ENCODE peak calls at places on chromosomes 3 and 15, in ten cellular contexts. P, Z, Q, C, D, F, S, I, T and A are unnamed samples.

GRCh38 chr15:97174886-97175540 is 785.5 kb upstream of the ARRDC4 start:
- DNase-seq in P (no peak), Z (no peak), Q (no peak), C (peak), D (peak), F (no peak), S (no peak), I (no peak), T (no peak), A (no peak)

GRCh38 chr3:114455432-114455831 is 161.6 kb downstream of the TIGIT start:
- DNase-seq in P (no peak), Z (no peak), Q (no peak), C (no peak), D (no peak), F (no peak), S (no peak), I (no peak), T (no peak), A (no peak)

GRCh38 chr3:193548406-193548805 is 6.3 kb downstream of the ATP13A4 start:
- DNase-seq in P (no peak), Z (no peak), Q (no peak), C (peak), D (no peak), F (no peak), S (no peak), I (no peak), T (no peak), A (no peak)

GRCh38 chr15:22949074-22949547 is 31.1 kb downstream of the CYFIP1 start:
- DNase-seq in P (peak), Z (peak), Q (peak), C (peak), D (peak), F (no peak), S (peak), I (peak), T (no peak), A (peak)

GRCh38 chr3:113005622-113006021 is 14.8 kb downstream of the GTPBP8 start:
- DNase-seq in P (no peak), Z (no peak), Q (no peak), C (peak), D (no peak), F (no peak), S (no peak), I (no peak), T (no peak), A (no peak)

GRCh38 chr3:157160652-157161480 is 919 bp upstream of the CCNL1 start:
- DNase-seq in P (peak), Z (peak), Q (peak), C (peak), D (peak), F (no peak), S (peak), I (peak), T (peak), A (peak)

GRCh38 chr3:157447026-157447694 is 10.5 kb downstream of the PTX3 start:
- DNase-seq in P (no peak), Z (no peak), Q (peak), C (peak), D (peak), F (peak), S (peak), I (peak), T (no peak), A (no peak)

GRCh38 chr3:172709776-172710708 is 825 bp downstream of the NCEH1 start:
- DNase-seq in P (peak), Z (no peak), Q (peak), C (peak), D (peak), F (peak), S (peak), I (peak), T (peak), A (no peak)

GRCh38 chr3:101571028-101571895 is 2.7 kb upstream of the PCNP start:
- DNase-seq in P (no peak), Z (no peak), Q (no peak), C (peak), D (no peak), F (no peak), S (no peak), I (no peak), T (no peak), A (no peak)

GRCh38 chr3:24002129-24002528 is 57.0 kb downstream of the NR1D2 start:
- DNase-seq in P (no peak), Z (no peak), Q (no peak), C (no peak), D (no peak), F (no peak), S (no peak), I (no peak), T (no peak), A (no peak)

GRCh38 chr3:123758081-123758564 is 126.0 kb downstream of the MYLK start:
- DNase-seq in P (no peak), Z (no peak), Q (no peak), C (peak), D (peak), F (no peak), S (peak), I (peak), T (no peak), A (no peak)

GRCh38 chr3:69997486-69998307 is 1.8 kb upstream of the SAMMSON start:
- DNase-seq in P (no peak), Z (no peak), Q (peak), C (peak), D (no peak), F (no peak), S (no peak), I (no peak), T (no peak), A (no peak)

GRCh38 chr3:169558371-169558770 is 105.1 kb downstream of the MECOM start:
- DNase-seq in P (no peak), Z (no peak), Q (no peak), C (no peak), D (no peak), F (no peak), S (no peak), I (no peak), T (no peak), A (no peak)

GRCh38 chr3:52693071-52693470 is 7.2 kb downstream of the GNL3 start:
- DNase-seq in P (no peak), Z (no peak), Q (no peak), C (no peak), D (no peak), F (no peak), S (peak), I (no peak), T (no peak), A (no peak)

GRCh38 chr15:22888120-22888859 is 49.8 kb downstream of the NIPA2 start:
- DNase-seq in P (no peak), Z (no peak), Q (peak), C (peak), D (peak), F (no peak), S (peak), I (peak), T (no peak), A (peak)

GRCh38 chr15:89664441-89664840 is 9.2 kb upstream of the KIF7 start:
- DNase-seq in P (no peak), Z (no peak), Q (no peak), C (no peak), D (no peak), F (no peak), S (no peak), I (no peak), T (no peak), A (no peak)

GRCh38 chr3:13750731-13751130 is 129.1 kb downstream of the WNT7A start:
- DNase-seq in P (no peak), Z (no peak), Q (no peak), C (no peak), D (no peak), F (no peak), S (no peak), I (no peak), T (no peak), A (no peak)

GRCh38 chr15:42018306-42019224 is 2.3 kb downstream of the PLA2G4E start:
- DNase-seq in P (peak), Z (no peak), Q (no peak), C (no peak), D (no peak), F (no peak), S (no peak), I (no peak), T (peak), A (no peak)

GRCh38 chr3:94036909-94037507 is 8.6 kb upstream of the STX19 start:
- DNase-seq in P (no peak), Z (no peak), Q (peak), C (peak), D (peak), F (peak), S (peak), I (peak), T (no peak), A (no peak)

GRCh38 chr15:65286069-65286703 is 497 bp downstream of the PARP16 start:
- DNase-seq in P (peak), Z (no peak), Q (peak), C (peak), D (peak), F (peak), S (peak), I (no peak), T (no peak), A (no peak)

GRCh38 chr15:85600001-85600400 is 194.7 kb downstream of the KLHL25 start:
- DNase-seq in P (no peak), Z (no peak), Q (no peak), C (no peak), D (no peak), F (no peak), S (no peak), I (no peak), T (no peak), A (no peak)

GRCh38 chr3:126303272-126303671 is 53.9 kb downstream of the KLF15 start:
- DNase-seq in P (no peak), Z (no peak), Q (no peak), C (no peak), D (no peak), F (no peak), S (no peak), I (no peak), T (no peak), A (no peak)

GRCh38 chr3:181722156-181722555 is 10.4 kb downstream of the SOX2 start:
- DNase-seq in P (no peak), Z (no peak), Q (no peak), C (no peak), D (no peak), F (peak), S (no peak), I (no peak), T (no peak), A (no peak)

GRCh38 chr3:181724432-181724740 is 12.7 kb downstream of the SOX2 start:
- DNase-seq in P (no peak), Z (no peak), Q (no peak), C (no peak), D (no peak), F (no peak), S (no peak), I (no peak), T (no peak), A (no peak)

GRCh38 chr3:181725033-181725775 is 13.5 kb downstream of the SOX2 start:
- DNase-seq in P (no peak), Z (no peak), Q (no peak), C (no peak), D (no peak), F (no peak), S (no peak), I (no peak), T (no peak), A (no peak)

GRCh38 chr3:181723064-181723463 is 11.3 kb downstream of the SOX2 start:
- DNase-seq in P (no peak), Z (no peak), Q (no peak), C (no peak), D (no peak), F (no peak), S (no peak), I (no peak), T (no peak), A (no peak)

DNA sequence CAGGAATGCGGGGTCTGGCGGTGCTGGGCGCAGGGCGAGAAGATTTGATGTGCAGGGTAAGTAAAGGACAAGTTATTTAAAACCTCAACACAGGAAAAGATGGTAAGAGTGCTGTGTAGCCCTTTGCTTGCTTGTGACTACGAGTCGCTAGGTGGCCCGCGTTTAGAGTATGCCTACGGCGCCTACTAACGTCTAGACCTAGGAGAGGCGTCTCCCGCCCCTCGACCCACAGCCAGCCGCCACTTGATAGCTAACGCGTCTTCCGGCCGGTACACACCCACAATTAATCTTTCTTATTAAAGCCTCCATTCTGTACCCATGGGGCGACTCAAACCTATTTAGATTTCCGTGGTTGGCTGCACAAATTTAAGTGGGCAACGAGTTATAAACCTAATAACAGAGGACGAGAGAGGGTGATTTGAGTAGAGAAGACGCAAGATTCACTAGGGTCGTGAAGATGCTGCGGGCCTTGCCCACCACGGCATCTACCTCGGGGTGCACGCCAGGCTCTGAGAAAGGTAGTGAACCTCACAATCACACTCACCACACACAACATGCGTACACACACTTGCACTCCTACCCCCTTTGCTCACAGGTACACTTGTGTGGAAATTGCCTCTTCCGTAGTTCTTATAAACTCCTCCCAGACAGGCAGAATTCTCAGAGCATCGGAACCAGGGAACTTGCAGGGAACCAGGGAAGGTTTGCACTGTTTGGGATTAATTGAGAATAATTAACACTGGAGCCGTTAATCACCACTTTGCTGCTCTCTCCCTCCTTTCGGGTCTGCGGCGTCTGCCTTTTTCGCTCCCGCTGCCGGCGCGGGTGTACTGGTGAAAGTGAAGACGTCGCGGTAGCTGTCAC is 12.1 kb downstream of the SOX2 start:
- DNase-seq in P (no peak), Z (no peak), Q (no peak), C (no peak), D (peak), F (no peak), S (no peak), I (no peak), T (no peak), A (no peak)
- TF ChIP-seq CTCF in P (no peak), Z (no peak), Q (no peak), C (no peak), D (no peak), F (no peak), S (no peak), I (no peak), T (no peak), A (no peak)

GRCh38 chr15:79208179-79208578 is 74.3 kb upstream of the ANKRD34C start:
- DNase-seq in P (no peak), Z (no peak), Q (no peak), C (no peak), D (no peak), F (peak), S (no peak), I (no peak), T (no peak), A (no peak)
- TF ChIP-seq CTCF in P (no peak), Z (no peak), Q (no peak), C (peak), D (peak), F (peak), S (no peak), I (no peak), T (no peak), A (no peak)

GRCh38 chr15:98583758-98584157 is 64.6 kb upstream of the IGF1R start:
- DNase-seq in P (no peak), Z (no peak), Q (no peak), C (no peak), D (no peak), F (no peak), S (no peak), I (no peak), T (no peak), A (no peak)

GRCh38 chr15:98586066-98586465 is 62.3 kb upstream of the IGF1R start:
- DNase-seq in P (no peak), Z (no peak), Q (no peak), C (no peak), D (no peak), F (no peak), S (no peak), I (no peak), T (no peak), A (no peak)

GRCh38 chr15:98582900-98583554 is 65.3 kb upstream of the IGF1R start:
- DNase-seq in P (no peak), Z (no peak), Q (no peak), C (no peak), D (no peak), F (no peak), S (no peak), I (no peak), T (no peak), A (no peak)

GRCh38 chr15:98580577-98580976 is 67.8 kb upstream of the IGF1R start:
- DNase-seq in P (no peak), Z (no peak), Q (no peak), C (no peak), D (no peak), F (no peak), S (no peak), I (no peak), T (no peak), A (no peak)

GRCh38 chr15:98581715-98582114 is 66.6 kb upstream of the IGF1R start:
- DNase-seq in P (no peak), Z (no peak), Q (no peak), C (no peak), D (peak), F (no peak), S (no peak), I (no peak), T (no peak), A (no peak)
- TF ChIP-seq CTCF in P (no peak), Z (no peak), Q (peak), C (peak), D (peak), F (peak), S (no peak), I (no peak), T (no peak), A (no peak)

DNA sequence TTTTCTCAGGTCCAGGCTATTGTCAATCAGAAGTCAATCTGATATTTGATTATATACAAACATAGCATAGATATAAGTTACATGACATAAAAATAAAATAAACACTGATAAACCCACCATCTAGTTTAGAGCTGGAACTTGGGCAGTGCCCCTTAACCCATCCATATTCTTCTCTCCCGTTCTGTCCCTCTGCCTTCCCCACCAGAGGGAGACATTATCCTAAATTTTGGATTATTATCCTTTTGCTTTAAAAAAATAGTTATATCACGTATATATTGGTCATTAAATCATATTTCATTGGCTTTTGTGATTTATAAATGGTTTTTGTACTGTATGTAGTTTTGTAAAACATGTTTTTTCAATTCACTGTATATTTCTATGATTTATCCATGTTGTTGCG is 107.9 kb downstream of the GMPS start:
- DNase-seq in P (no peak), Z (no peak), Q (no peak), C (no peak), D (no peak), F (no peak), S (no peak), I (no peak), T (no peak), A (no peak)
- TF ChIP-seq CTCF in P (no peak), Z (no peak), Q (peak), C (peak), D (no peak), F (peak), S (peak), I (peak), T (no peak), A (peak)

GRCh38 chr15:25783607-25784131 is 79.5 kb downstream of the ATP10A start:
- DNase-seq in P (no peak), Z (no peak), Q (peak), C (peak), D (no peak), F (peak), S (no peak), I (peak), T (no peak), A (no peak)
- TF ChIP-seq CTCF in P (no peak), Z (no peak), Q (peak), C (peak), D (peak), F (peak), S (peak), I (peak), T (no peak), A (peak)